ENCODE peak calls at places on chromosomes 11 and 22, in eight cellular contexts. V is astrocyte of the spinal cord, F is A549, R is brain microvascular endothelial cell, K is H1, Y is lower lobe of right lung, J is thoracic aorta, D is HFF-Myc. Q is an unnamed sample.
A peak's percentile ranks its signal among the peaks of the same experiment; 100 is the strongest.

GRCh38 chr11:77155556-77156130 is 27.6 kb downstream of the MYO7A start:
- DNase-seq in D (no peak), V (no peak), Y (no peak), K (no peak), F (no peak), J (no peak), R (no peak), Q (no peak)

GRCh38 chr11:32152821-32153220 is 61.9 kb downstream of the RCN1 start:
- DNase-seq in R (no peak), V (no peak), Y (no peak), F (no peak), K (no peak), J (no peak), D (no peak), Q (no peak)

GRCh38 chr11:74462009-74462408 is 5.3 kb downstream of the KCNE3 start:
- DNase-seq in F (no peak), Y (peak; percentile 93), J (peak; percentile 16), K (no peak), V (no peak), R (no peak), D (no peak), Q (peak; percentile 24)

GRCh38 chr22:41256254-41256897 is 15.6 kb upstream of the CHADL start:
- DNase-seq in V (peak; percentile 64), F (peak; percentile 59), D (peak; percentile 17), K (no peak), R (peak; percentile 76), J (no peak), Y (no peak), Q (no peak)

GRCh38 chr11:80873309-80873999 is 1432.6 kb upstream of the TENM4 start:
- DNase-seq in J (no peak), K (no peak), Y (no peak), R (peak; percentile 53), F (no peak), V (peak; percentile 50), D (no peak), Q (no peak)

GRCh38 chr11:69293819-69294505 is at the start of gene MYEOV:
- DNase-seq in Y (peak; percentile 59), D (no peak), F (peak; percentile 93), V (peak; percentile 47), K (peak; percentile 80), R (no peak), J (no peak), Q (peak; percentile 93)

GRCh38 chr11:13487661-13488030 is 8.2 kb downstream of the PTH start:
- DNase-seq in J (no peak), K (peak; percentile 49), V (no peak), D (no peak), R (peak; percentile 11), F (peak; percentile 49), Y (no peak), Q (peak; percentile 28)

GRCh38 chr22:32333141-32333768 is 24.4 kb upstream of the RFPL3 start:
- DNase-seq in Y (no peak), D (no peak), K (peak; percentile 37), F (no peak), V (no peak), J (no peak), R (no peak), Q (no peak)

GRCh38 chr11:122271747-122272146 is 155.7 kb upstream of the BLID start:
- DNase-seq in K (no peak), Y (no peak), R (no peak), D (no peak), J (no peak), V (no peak), F (no peak), Q (no peak)

GRCh38 chr11:69868871-69869270 is 49.7 kb upstream of the FGF3 start:
- DNase-seq in F (no peak), Y (no peak), V (no peak), R (no peak), D (no peak), K (no peak), J (no peak), Q (no peak)

GRCh38 chr11:520428-521178 is 13.6 kb upstream of the RNH1 start:
- DNase-seq in K (peak; percentile 65), F (no peak), R (no peak), J (no peak), Y (peak; percentile 50), V (no peak), D (no peak), Q (no peak)

GRCh38 chr11:72220696-72221363 is 3.7 kb upstream of the INPPL1 start:
- DNase-seq in K (no peak), R (no peak), F (no peak), D (no peak), Y (no peak), J (no peak), V (no peak), Q (no peak)

GRCh38 chr11:34242037-34242625 is 115.7 kb downstream of the ABTB2 start:
- DNase-seq in D (no peak), J (no peak), R (no peak), F (peak; percentile 33), K (no peak), V (no peak), Y (no peak), Q (no peak)

GRCh38 chr11:114120606-114121005 is 61.1 kb downstream of the ZBTB16 start:
- DNase-seq in F (no peak), V (no peak), D (no peak), J (no peak), R (no peak), Y (no peak), K (no peak), Q (no peak)

GRCh38 chr22:21710156-21710555 is 25.4 kb downstream of the YPEL1 start:
- DNase-seq in V (no peak), Y (no peak), D (no peak), J (no peak), F (no peak), K (no peak), R (no peak), Q (no peak)

GRCh38 chr22:36904260-36904659 is 9.2 kb upstream of the CSF2RB start:
- DNase-seq in V (no peak), J (no peak), Y (no peak), D (no peak), R (no peak), F (no peak), K (no peak), Q (no peak)
- TF ChIP-seq CTCF in V (no peak), J (no peak), Y (no peak), D (peak; percentile 20), R (peak; percentile 12), F (no peak), K (peak; percentile 24), Q (no peak)

GRCh38 chr11:57459112-57460016 is 964 bp upstream of the RTN4RL2 start:
- DNase-seq in J (no peak), K (peak; percentile 75), F (no peak), V (no peak), Y (no peak), R (no peak), D (no peak), Q (no peak)

GRCh38 chr11:57458410-57459111 is 1.8 kb upstream of the RTN4RL2 start:
- DNase-seq in J (no peak), D (no peak), Y (peak; percentile 61), F (no peak), R (peak; percentile 2), K (peak; percentile 92), V (no peak), Q (peak; percentile 64)

GRCh38 chr11:57460756-57461749 is 725 bp downstream of the RTN4RL2 start:
- DNase-seq in J (no peak), R (no peak), D (no peak), Y (no peak), K (peak; percentile 80), F (no peak), V (no peak), Q (no peak)

GRCh38 chr11:57461841-57462489 is 1.6 kb downstream of the RTN4RL2 start:
- DNase-seq in V (no peak), R (no peak), Y (no peak), D (no peak), K (no peak), J (no peak), F (no peak), Q (no peak)

GRCh38 chr11:57460017-57460755 is at the start of gene RTN4RL2:
- DNase-seq in V (peak; percentile 20), K (peak; percentile 86), R (peak; percentile 20), J (no peak), F (peak; percentile 88), Y (peak; percentile 61), D (no peak), Q (peak; percentile 44)
- TF ChIP-seq CTCF in V (peak; percentile 19), K (peak; percentile 51), R (peak; percentile 47), J (peak; percentile 30), F (peak; percentile 44), Y (peak; percentile 12), D (peak; percentile 24), Q (no peak)

DNA sequence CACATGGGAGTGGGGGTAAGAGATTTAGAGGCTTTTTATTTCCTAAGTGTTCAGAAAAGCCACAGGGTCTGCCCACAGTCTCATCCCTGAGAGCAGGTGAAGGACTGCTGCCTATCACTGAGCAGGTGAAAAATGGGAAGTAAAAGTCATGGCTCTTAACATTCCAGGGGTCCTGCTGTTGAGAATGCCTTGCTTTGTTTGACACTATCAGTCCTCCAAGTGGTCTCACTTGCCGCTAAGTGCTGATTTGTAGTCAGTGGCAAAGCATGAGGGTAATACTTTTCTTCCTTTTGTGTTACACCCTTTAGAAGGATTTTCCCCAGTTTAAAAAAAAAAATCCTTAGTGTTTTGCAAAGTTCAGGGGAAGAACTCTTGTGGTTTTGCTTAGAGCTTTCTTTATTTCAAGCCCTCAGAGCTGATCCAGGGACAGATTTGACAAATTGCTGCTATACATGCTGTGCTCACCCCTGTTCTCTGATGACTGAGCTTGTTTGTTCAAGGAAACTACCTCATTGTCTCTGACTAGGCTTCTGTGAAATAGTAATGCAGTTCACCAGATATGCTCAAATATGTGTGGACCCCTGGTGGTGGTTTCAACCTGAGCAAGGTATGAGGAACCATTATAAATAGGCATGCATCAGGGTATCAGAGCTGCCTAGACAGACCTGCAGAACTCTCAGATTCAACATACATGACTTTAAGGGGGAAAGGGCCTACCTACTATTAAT is 141.0 kb downstream of the ARHGAP42 start:
- DNase-seq in F (peak; percentile 18), V (peak; percentile 90), J (no peak), D (no peak), K (no peak), Y (no peak), R (peak; percentile 66), Q (peak; percentile 68)
- TF ChIP-seq CTCF in F (peak; percentile 24), V (peak; percentile 53), J (no peak), D (peak; percentile 21), K (no peak), Y (no peak), R (peak; percentile 63), Q (no peak)

GRCh38 chr11:66418168-66418985 is 2.5 kb upstream of the NPAS4 start:
- DNase-seq in F (peak; percentile 93), Y (peak; percentile 58), R (peak; percentile 96), V (peak; percentile 93), J (peak; percentile 74), D (peak; percentile 45), K (peak; percentile 95), Q (peak; percentile 77)
- TF ChIP-seq CTCF in F (peak; percentile 21), Y (peak; percentile 14), R (peak; percentile 78), V (peak; percentile 64), J (peak; percentile 58), D (peak; percentile 35), K (peak; percentile 60), Q (peak; percentile 66)

GRCh38 chr22:49183208-49183825 is 644.4 kb downstream of the BRD1 start:
- DNase-seq in V (no peak), D (no peak), Y (peak; percentile 12), F (no peak), J (no peak), R (no peak), K (no peak), Q (no peak)
- TF ChIP-seq CTCF in V (no peak), D (no peak), Y (no peak), F (no peak), J (no peak), R (no peak), K (no peak), Q (no peak)

GRCh38 chr22:39319284-39320170 is at the start of gene RPL3:
- DNase-seq in J (peak; percentile 80), F (peak; percentile 78), Y (peak; percentile 98), R (peak; percentile 93), K (peak; percentile 99), V (peak; percentile 99), D (peak; percentile 96), Q (peak; percentile 97)
- TF ChIP-seq CTCF in J (no peak), F (no peak), Y (peak; percentile 44), R (no peak), K (peak; percentile 5), V (no peak), D (no peak), Q (no peak)